ENCODE peak calls at places on chromosomes 13 and 19, in ten cellular contexts. O, X, Q, I, Z, W, A, M, Y and D are unnamed samples.

GRCh38 chr13:23696610-23697009 is 126.4 kb downstream of the TNFRSF19 start:
- DNase-seq in O (peak; percentile 7), X (no peak), Q (no peak), I (no peak), Z (no peak), W (no peak), A (no peak), M (no peak), Y (no peak), D (no peak)

GRCh38 chr13:73945871-73946270 is 188.3 kb downstream of the KLF12 start:
- DNase-seq in O (no peak), X (no peak), Q (no peak), I (no peak), Z (peak; percentile 49), W (no peak), A (no peak), M (peak; percentile 12), Y (peak; percentile 77), D (no peak)

GRCh38 chr19:4363571-4364304 is 20.4 kb downstream of the MPND start:
- DNase-seq in O (no peak), X (no peak), Q (no peak), I (no peak), Z (no peak), W (no peak), A (no peak), M (no peak), Y (peak; percentile 63), D (no peak)

GRCh38 chr13:99224019-99224418 is 23.4 kb downstream of the UBAC2 start:
- DNase-seq in O (no peak), X (no peak), Q (no peak), I (no peak), Z (no peak), W (no peak), A (no peak), M (no peak), Y (no peak), D (no peak)

GRCh38 chr13:102620512-102620911 is 23.7 kb downstream of the TPP2 start:
- DNase-seq in O (no peak), X (no peak), Q (no peak), I (no peak), Z (no peak), W (no peak), A (no peak), M (no peak), Y (no peak), D (no peak)

GRCh38 chr13:21055016-21055415 is 6.4 kb downstream of the LATS2 start:
- DNase-seq in O (no peak), X (no peak), Q (no peak), I (no peak), Z (no peak), W (no peak), A (no peak), M (no peak), Y (no peak), D (no peak)

GRCh38 chr13:51717786-51718398 is 86.1 kb downstream of the DHRS12 start:
- DNase-seq in O (no peak), X (no peak), Q (no peak), I (no peak), Z (no peak), W (no peak), A (no peak), M (peak; percentile 22), Y (no peak), D (no peak)

GRCh38 chr13:45496942-45497341 is 32.2 kb downstream of the COG3 start:
- DNase-seq in O (no peak), X (no peak), Q (no peak), I (no peak), Z (no peak), W (no peak), A (no peak), M (no peak), Y (no peak), D (no peak)

GRCh38 chr13:69857188-69857821 is 250.3 kb upstream of the ATXN8OS start:
- DNase-seq in O (no peak), X (peak; percentile 55), Q (no peak), I (no peak), Z (no peak), W (peak; percentile 75), A (no peak), M (peak; percentile 58), Y (no peak), D (no peak)

GRCh38 chr13:108227651-108228272 is 9.6 kb downstream of the ABHD13 start:
- DNase-seq in O (no peak), X (no peak), Q (no peak), I (no peak), Z (no peak), W (peak; percentile 27), A (no peak), M (peak; percentile 65), Y (no peak), D (no peak)

GRCh38 chr19:21848706-21849105 is 12.7 kb upstream of the ZNF43 start:
- DNase-seq in O (no peak), X (peak; percentile 65), Q (no peak), I (no peak), Z (no peak), W (peak; percentile 47), A (no peak), M (no peak), Y (no peak), D (no peak)

GRCh38 chr19:17743874-17744273 is 7.4 kb upstream of the FCHO1 start:
- DNase-seq in O (peak; percentile 24), X (peak; percentile 47), Q (no peak), I (no peak), Z (no peak), W (no peak), A (no peak), M (no peak), Y (no peak), D (no peak)

GRCh38 chr19:51559240-51559639 is 11.8 kb upstream of the ZNF175 start:
- DNase-seq in O (no peak), X (no peak), Q (no peak), I (no peak), Z (no peak), W (no peak), A (no peak), M (no peak), Y (no peak), D (no peak)

GRCh38 chr13:66974174-66974573 is 256.0 kb downstream of the PCDH9 start:
- DNase-seq in O (no peak), X (no peak), Q (no peak), I (no peak), Z (no peak), W (no peak), A (no peak), M (no peak), Y (no peak), D (no peak)

GRCh38 chr13:24159921-24160324 is 597 bp upstream of the SPATA13 start:
- DNase-seq in O (no peak), X (peak; percentile 67), Q (no peak), I (no peak), Z (no peak), W (peak; percentile 62), A (no peak), M (no peak), Y (no peak), D (no peak)

GRCh38 chr13:79898996-79899395 is 418.0 kb downstream of the NDFIP2 start:
- DNase-seq in O (no peak), X (no peak), Q (no peak), I (no peak), Z (no peak), W (no peak), A (no peak), M (no peak), Y (no peak), D (no peak)

GRCh38 chr19:4878491-4878968 is 11.1 kb upstream of the PLIN3 start:
- DNase-seq in O (no peak), X (no peak), Q (no peak), I (no peak), Z (peak; percentile 23), W (no peak), A (peak; percentile 4), M (no peak), Y (no peak), D (no peak)

GRCh38 chr19:46015961-46016425 is 6.9 kb downstream of the PGLYRP1 start:
- DNase-seq in O (no peak), X (no peak), Q (no peak), I (no peak), Z (no peak), W (peak; percentile 22), A (peak; percentile 35), M (peak; percentile 35), Y (no peak), D (no peak)

GRCh38 chr13:99179460-99179859 is 21.2 kb upstream of the UBAC2 start:
- DNase-seq in O (no peak), X (no peak), Q (no peak), I (no peak), Z (no peak), W (no peak), A (no peak), M (no peak), Y (no peak), D (no peak)

GRCh38 chr19:41754596-41754995 is 734 bp upstream of the CEACAM6 start:
- DNase-seq in O (no peak), X (no peak), Q (no peak), I (no peak), Z (no peak), W (no peak), A (no peak), M (no peak), Y (no peak), D (no peak)

GRCh38 chr13:57633950-57634828 is 2.6 kb downstream of the PCDH17 start:
- DNase-seq in O (no peak), X (no peak), Q (no peak), I (no peak), Z (peak; percentile 20), W (no peak), A (no peak), M (no peak), Y (peak; percentile 65), D (peak; percentile 76)

GRCh38 chr13:71912524-71912923 is 45.5 kb upstream of the DACH1 start:
- DNase-seq in O (no peak), X (no peak), Q (no peak), I (no peak), Z (no peak), W (no peak), A (no peak), M (no peak), Y (no peak), D (no peak)

GRCh38 chr19:17686592-17687042 is 1.5 kb downstream of the UNC13A start:
- DNase-seq in O (no peak), X (no peak), Q (no peak), I (no peak), Z (peak; percentile 37), W (no peak), A (no peak), M (peak; percentile 76), Y (no peak), D (no peak)

GRCh38 chr13:39526499-39526898 is 76.5 kb downstream of the LHFPL6 start:
- DNase-seq in O (no peak), X (no peak), Q (no peak), I (no peak), Z (no peak), W (no peak), A (no peak), M (no peak), Y (no peak), D (no peak)

GRCh38 chr13:40445557-40445990 is 220.9 kb downstream of the FOXO1 start:
- DNase-seq in O (peak; percentile 15), X (peak; percentile 95), Q (peak; percentile 51), I (peak; percentile 91), Z (peak; percentile 56), W (peak; percentile 83), A (no peak), M (no peak), Y (no peak), D (no peak)

GRCh38 chr13:99432637-99433542 is 68.4 kb upstream of the TM9SF2 start:
- DNase-seq in O (no peak), X (peak; percentile 79), Q (peak; percentile 47), I (no peak), Z (peak; percentile 55), W (peak; percentile 52), A (peak; percentile 73), M (peak; percentile 60), Y (peak; percentile 84), D (peak; percentile 90)

GRCh38 chr19:23509686-23510450 is 114.6 kb upstream of the ZNF91 start:
- DNase-seq in O (no peak), X (no peak), Q (no peak), I (no peak), Z (no peak), W (no peak), A (no peak), M (no peak), Y (no peak), D (no peak)

GRCh38 chr13:76758738-76759137 is 127.5 kb downstream of the KCTD12 start:
- DNase-seq in O (no peak), X (no peak), Q (no peak), I (no peak), Z (no peak), W (no peak), A (no peak), M (no peak), Y (no peak), D (no peak)